ENCODE peak calls at places on chromosomes 13 and 19, in six cellular contexts. U is LoVo; G is anterior cingulate cortex; N is breast epithelium; Y is activated effector memory CD4-positive, alpha-beta T cell treated with Interleukin-2 at 50 U/mL for 16 hours; E is bronchial epithelial cell. W is an unnamed sample.

GRCh38 chr13:97030705-97031452 is 36.6 kb upstream of the OXGR1 start:
- DNase-seq in U (peak), G (no peak), N (no peak), Y (no peak), E (peak), W (no peak)

GRCh38 chr13:50589651-50590054 is 253.8 kb downstream of the DLEU7 start:
- DNase-seq in U (peak), G (no peak), N (no peak), Y (no peak), E (peak), W (no peak)

GRCh38 chr19:7400815-7401214 is 52.1 kb downstream of the ARHGEF18 start:
- DNase-seq in U (no peak), G (no peak), N (no peak), Y (no peak), E (no peak), W (no peak)

GRCh38 chr13:101155920-101156319 is 260.4 kb downstream of the NALCN start:
- DNase-seq in U (no peak), G (no peak), N (no peak), Y (no peak), E (no peak), W (no peak)

GRCh38 chr19:13850910-13851753 is 25.8 kb upstream of the NANOS3 start:
- DNase-seq in U (peak), G (peak), N (peak), Y (peak), E (peak), W (no peak)

GRCh38 chr13:111954681-111955411 is 112.1 kb upstream of the SOX1 start:
- DNase-seq in U (peak), G (no peak), N (no peak), Y (no peak), E (no peak), W (no peak)

GRCh38 chr13:51829236-51829899 is 15.6 kb downstream of the TMEM272 start:
- DNase-seq in U (no peak), G (no peak), N (no peak), Y (no peak), E (no peak), W (no peak)

GRCh38 chr13:37364024-37364423 is 234.5 kb downstream of the POSTN start:
- DNase-seq in U (no peak), G (no peak), N (no peak), Y (no peak), E (no peak), W (no peak)

GRCh38 chr19:19657397-19657783 is 6.1 kb downstream of the ATP13A1 start:
- DNase-seq in U (no peak), G (no peak), N (no peak), Y (no peak), E (no peak), W (no peak)

GRCh38 chr13:29503041-29503837 is 92.2 kb downstream of the SLC7A1 start:
- DNase-seq in U (no peak), G (no peak), N (no peak), Y (no peak), E (peak), W (no peak)

GRCh38 chr13:66218583-66218982 is 1011.6 kb downstream of the PCDH9 start:
- DNase-seq in U (no peak), G (no peak), N (no peak), Y (no peak), E (no peak), W (no peak)

GRCh38 chr13:114019367-114019766 is 45.5 kb upstream of the C13orf46 start:
- DNase-seq in U (no peak), G (no peak), N (no peak), Y (no peak), E (no peak), W (no peak)

W was measured in activated T-helper 2 cell treated with anti-CD3 and anti-CD28 coated beads, Interferon-gamma antibody, Interleukin-2, Interleukin-4, amounts not matched to agents 10 μg/mL and 5 μg/mL and 100 μg/mL, durations not matched to agents 14 hours and 24 hours and 36 hours.